ENCODE peak calls at places on chromosomes 11 and 22, in six cellular contexts. E is NCI-H748 treated with DMSO at 0.1 percent for 48 hours; N is posterior cingulate gyrus; R is activated T-cell treated with anti-CD3 and anti-CD28 coated beads, Interleukin-2, amount 50 U/mL, for 72 hours; Q is T-helper 1 cell; S is fibroblast of mammary gland. C is an unnamed sample.

GRCh38 chr22:45006873-45007246 is 2.9 kb downstream of the PHF21B start:
- DNase-seq in E (no peak), N (no peak), R (no peak), Q (no peak), S (no peak), C (no peak)

GRCh38 chr11:2590951-2591754 is 108.6 kb downstream of the KCNQ1OT1 start:
- DNase-seq in E (no peak), N (peak), R (no peak), Q (no peak), S (no peak), C (no peak)

GRCh38 chr11:14554959-14555358 is 34.8 kb upstream of the PSMA1 start:
- DNase-seq in E (no peak), N (no peak), R (peak), Q (no peak), S (peak), C (no peak)

GRCh38 chr11:64340671-64341335 is 799 bp downstream of the CCDC88B start:
- DNase-seq in E (no peak), N (peak), R (peak), Q (peak), S (no peak), C (no peak)

GRCh38 chr11:118792642-118793124 is 1.7 kb upstream of the DDX6 start:
- DNase-seq in E (no peak), N (peak), R (peak), Q (peak), S (peak), C (peak)

GRCh38 chr11:21769188-21769587 is 423.7 kb upstream of the ANO5 start:
- DNase-seq in E (no peak), N (no peak), R (no peak), Q (no peak), S (no peak), C (no peak)

GRCh38 chr11:126764221-126764620 is 236.3 kb downstream of the KIRREL3 start:
- DNase-seq in E (no peak), N (no peak), R (no peak), Q (no peak), S (no peak), C (no peak)

GRCh38 chr11:112523477-112523876 is 262.8 kb upstream of the PLET1 start:
- DNase-seq in E (peak), N (peak), R (no peak), Q (no peak), S (peak), C (no peak)

GRCh38 chr22:40818192-40818746 is 877 bp downstream of the SLC25A17 start:
- DNase-seq in E (no peak), N (no peak), R (no peak), Q (no peak), S (no peak), C (no peak)

GRCh38 chr22:46845281-46846153 is 83.1 kb downstream of the TBC1D22A start:
- DNase-seq in E (no peak), N (peak), R (no peak), Q (no peak), S (peak), C (peak)

GRCh38 chr22:26970809-26971394 is 313.5 kb downstream of the MIAT start:
- DNase-seq in E (no peak), N (no peak), R (no peak), Q (no peak), S (no peak), C (no peak)

GRCh38 chr22:27686534-27686933 is 115.0 kb downstream of the MN1 start:
- DNase-seq in E (no peak), N (peak), R (no peak), Q (no peak), S (peak), C (no peak)

GRCh38 chr11:557328-558132 is 3.0 kb downstream of the LMNTD2 start:
- DNase-seq in E (no peak), N (no peak), R (no peak), Q (no peak), S (no peak), C (no peak)

GRCh38 chr11:63813563-63814382 is 517 bp downstream of the SPINDOC start:
- DNase-seq in E (peak), N (peak), R (peak), Q (peak), S (peak), C (no peak)

GRCh38 chr11:2924821-2925675 is 4.2 kb downstream of the PHLDA2 start:
- DNase-seq in E (no peak), N (no peak), R (no peak), Q (no peak), S (no peak), C (no peak)

GRCh38 chr11:65435330-65435931 is 12.8 kb downstream of the NEAT1 start:
- DNase-seq in E (no peak), N (no peak), R (no peak), Q (no peak), S (peak), C (no peak)

GRCh38 chr11:12187399-12187798 is 77.0 kb downstream of the MICAL2 start:
- DNase-seq in E (no peak), N (no peak), R (peak), Q (no peak), S (no peak), C (no peak)

GRCh38 chr11:17887779-17888178 is 125.1 kb downstream of the SERGEF start:
- DNase-seq in E (no peak), N (no peak), R (no peak), Q (no peak), S (no peak), C (no peak)

GRCh38 chr11:69155302-69156198 is at the start of gene SMIM38:
- DNase-seq in E (no peak), N (no peak), R (peak), Q (no peak), S (no peak), C (no peak)

GRCh38 chr11:25065711-25066110 is 568.9 kb downstream of the LUZP2 start:
- DNase-seq in E (no peak), N (no peak), R (no peak), Q (no peak), S (peak), C (no peak)

GRCh38 chr11:134359646-134360045 is 27.9 kb downstream of the GLB1L2 start:
- DNase-seq in E (no peak), N (no peak), R (no peak), Q (no peak), S (no peak), C (no peak)

GRCh38 chr22:46776876-46777608 is 14.6 kb downstream of the TBC1D22A start:
- DNase-seq in E (no peak), N (no peak), R (no peak), Q (no peak), S (no peak), C (no peak)

GRCh38 chr22:49026476-49027121 is 801.1 kb downstream of the BRD1 start:
- DNase-seq in E (peak), N (peak), R (no peak), Q (no peak), S (no peak), C (no peak)

GRCh38 chr11:124841765-124842700 is 23.2 kb upstream of the ROBO3 start:
- DNase-seq in E (no peak), N (no peak), R (no peak), Q (no peak), S (no peak), C (no peak)

GRCh38 chr11:80317612-80318011 is 876.8 kb upstream of the TENM4 start:
- DNase-seq in E (no peak), N (no peak), R (no peak), Q (no peak), S (no peak), C (no peak)

GRCh38 chr22:46093796-46094195 is 56.5 kb upstream of the PPARA start:
- DNase-seq in E (no peak), N (no peak), R (no peak), Q (no peak), S (no peak), C (no peak)

GRCh38 chr11:78057462-78058055 is 6.1 kb upstream of the THRSP start:
- DNase-seq in E (no peak), N (no peak), R (no peak), Q (no peak), S (no peak), C (no peak)

GRCh38 chr11:73585834-73586575 is 11.9 kb downstream of the FAM168A start:
- DNase-seq in E (no peak), N (no peak), R (no peak), Q (no peak), S (peak), C (no peak)

GRCh38 chr11:61945191-61945590 is 5.0 kb upstream of the BEST1 start:
- DNase-seq in E (no peak), N (no peak), R (no peak), Q (no peak), S (no peak), C (no peak)